ENCODE peak calls at places on chromosomes 11 and 22, in seven cellular contexts. S, N, E, U, Z, M and G are unnamed samples.

GRCh38 chr22:45888221-45889092 is 88.5 kb downstream of the WNT7B start:
- DNase-seq in S (no peak), N (no peak), E (no peak), U (no peak), Z (peak; percentile 5), M (no peak), G (peak; percentile 34)

GRCh38 chr22:49092751-49093150 is 734.9 kb downstream of the BRD1 start:
- DNase-seq in S (no peak), N (no peak), E (no peak), U (no peak), Z (no peak), M (no peak), G (peak; percentile 23)

GRCh38 chr22:39110631-39111561 is 13.9 kb downstream of the APOBEC3H start:
- DNase-seq in S (no peak), N (no peak), E (peak; percentile 93), U (no peak), Z (no peak), M (no peak), G (no peak)

GRCh38 chr11:69839516-69839915 is 20.3 kb upstream of the FGF3 start:
- DNase-seq in S (no peak), N (no peak), E (no peak), U (no peak), Z (no peak), M (no peak), G (peak; percentile 33)

GRCh38 chr22:22403306-22403705 is 105.2 kb downstream of the ZNF280B start:
- DNase-seq in S (no peak), N (no peak), E (no peak), U (no peak), Z (no peak), M (no peak), G (no peak)

GRCh38 chr11:131522851-131523250 is 152.4 kb downstream of the NTM start:
- DNase-seq in S (no peak), N (no peak), E (no peak), U (no peak), Z (no peak), M (no peak), G (no peak)

GRCh38 chr11:39741066-39741465 is 1718.4 kb downstream of the LRRC4C start:
- DNase-seq in S (no peak), N (no peak), E (no peak), U (no peak), Z (no peak), M (no peak), G (no peak)

GRCh38 chr11:63404536-63404935 is 35.0 kb downstream of the SLC22A9 start:
- DNase-seq in S (no peak), N (no peak), E (no peak), U (peak; percentile 85), Z (no peak), M (no peak), G (no peak)

GRCh38 chr22:25496396-25497064 is 67.9 kb upstream of the GRK3 start:
- DNase-seq in S (no peak), N (no peak), E (no peak), U (no peak), Z (no peak), M (no peak), G (no peak)

GRCh38 chr11:1860108-1860507 is 7.2 kb downstream of the LSP1 start:
- DNase-seq in S (no peak), N (no peak), E (no peak), U (no peak), Z (no peak), M (no peak), G (no peak)

GRCh38 chr22:32991353-32992115 is 66.6 kb downstream of the SYN3 start:
- DNase-seq in S (no peak), N (no peak), E (no peak), U (no peak), Z (no peak), M (no peak), G (peak; percentile 56)

GRCh38 chr11:70525006-70525405 is 126.7 kb downstream of the CTTN start:
- DNase-seq in S (no peak), N (no peak), E (no peak), U (no peak), Z (no peak), M (no peak), G (no peak)

GRCh38 chr11:8689726-8690255 is 7.2 kb downstream of the RPL27A start:
- DNase-seq in S (no peak), N (no peak), E (peak; percentile 10), U (no peak), Z (no peak), M (no peak), G (no peak)

GRCh38 chr11:103413266-103413888 is 304.2 kb downstream of the DYNC2H1 start:
- DNase-seq in S (no peak), N (no peak), E (no peak), U (no peak), Z (no peak), M (no peak), G (no peak)

GRCh38 chr11:66814678-66815077 is 28.6 kb upstream of the RCE1 start:
- DNase-seq in S (no peak), N (no peak), E (no peak), U (no peak), Z (no peak), M (no peak), G (no peak)

GRCh38 chr11:29184939-29185890 is 831.6 kb downstream of the KCNA4 start:
- DNase-seq in S (no peak), N (no peak), E (no peak), U (no peak), Z (no peak), M (no peak), G (no peak)

GRCh38 chr11:76659672-76660532 is 10.6 kb downstream of the LRRC32 start:
- DNase-seq in S (no peak), N (no peak), E (no peak), U (no peak), Z (no peak), M (no peak), G (peak; percentile 34)

GRCh38 chr11:36577859-36578258 is 10.1 kb downstream of the RAG1 start:
- DNase-seq in S (no peak), N (no peak), E (no peak), U (no peak), Z (no peak), M (no peak), G (no peak)